ENCODE peak calls at places on chromosomes 4 and X, in five cellular contexts. One of them, this sample, is unnamed.
A peak's percentile ranks its signal among the peaks of the same experiment; 100 is the strongest.

GRCh38 chr4:173717581-173717980 is 187.6 kb upstream of the HAND2 start:
- DNase-seq in activated T-helper 1 cell treated with anti-CD3 and anti-CD28 coated beads, Interleukin-12 subunit alpha, Interleukin-12 subunit beta, Interleukin-2, Interleukin-4 antibody, amounts not matched to agents 30 ng/mL and 10 ng/mL and 1 ng/mL, durations not matched to agents 14 hours and 24 hours and 36 hours: no peak
- DNase-seq in GM06990: no peak
- DNase-seq in kidney epithelial cell: no peak
- DNase-seq in fibroblast of lung: no peak
- DNase-seq in this sample: no peak

GRCh38 chr4:187550256-187550950 is 445.2 kb upstream of the ZFP42 start:
- DNase-seq in activated T-helper 1 cell treated with anti-CD3 and anti-CD28 coated beads, Interleukin-12 subunit alpha, Interleukin-12 subunit beta, Interleukin-2, Interleukin-4 antibody, amounts not matched to agents 30 ng/mL and 10 ng/mL and 1 ng/mL, durations not matched to agents 14 hours and 24 hours and 36 hours: no peak
- DNase-seq in GM06990: no peak
- DNase-seq in kidney epithelial cell: no peak
- DNase-seq in fibroblast of lung: no peak
- DNase-seq in this sample: no peak

GRCh38 chr4:166017804-166018203 is 144.8 kb downstream of the TLL1 start:
- DNase-seq in activated T-helper 1 cell treated with anti-CD3 and anti-CD28 coated beads, Interleukin-12 subunit alpha, Interleukin-12 subunit beta, Interleukin-2, Interleukin-4 antibody, amounts not matched to agents 30 ng/mL and 10 ng/mL and 1 ng/mL, durations not matched to agents 14 hours and 24 hours and 36 hours: no peak
- DNase-seq in GM06990: no peak
- DNase-seq in kidney epithelial cell: no peak
- DNase-seq in fibroblast of lung: no peak
- DNase-seq in this sample: no peak

GRCh38 chr4:25767877-25768475 is 94.8 kb downstream of the SEL1L3 start:
- DNase-seq in activated T-helper 1 cell treated with anti-CD3 and anti-CD28 coated beads, Interleukin-12 subunit alpha, Interleukin-12 subunit beta, Interleukin-2, Interleukin-4 antibody, amounts not matched to agents 30 ng/mL and 10 ng/mL and 1 ng/mL, durations not matched to agents 14 hours and 24 hours and 36 hours: no peak
- DNase-seq in GM06990: peak; percentile 25
- DNase-seq in kidney epithelial cell: peak; percentile 31
- DNase-seq in fibroblast of lung: peak; percentile 77
- DNase-seq in this sample: peak; percentile 79

GRCh38 chr4:140116442-140117104 is 37.4 kb downstream of the MAML3 start:
- DNase-seq in activated T-helper 1 cell treated with anti-CD3 and anti-CD28 coated beads, Interleukin-12 subunit alpha, Interleukin-12 subunit beta, Interleukin-2, Interleukin-4 antibody, amounts not matched to agents 30 ng/mL and 10 ng/mL and 1 ng/mL, durations not matched to agents 14 hours and 24 hours and 36 hours: peak; percentile 25
- DNase-seq in GM06990: no peak
- DNase-seq in kidney epithelial cell: no peak
- DNase-seq in fibroblast of lung: no peak
- DNase-seq in this sample: peak; percentile 62

GRCh38 chr4:15729910-15730533 is 27.2 kb downstream of the BST1 start:
- DNase-seq in activated T-helper 1 cell treated with anti-CD3 and anti-CD28 coated beads, Interleukin-12 subunit alpha, Interleukin-12 subunit beta, Interleukin-2, Interleukin-4 antibody, amounts not matched to agents 30 ng/mL and 10 ng/mL and 1 ng/mL, durations not matched to agents 14 hours and 24 hours and 36 hours: peak; percentile 16
- DNase-seq in GM06990: no peak
- DNase-seq in kidney epithelial cell: no peak
- DNase-seq in fibroblast of lung: peak; percentile 60
- DNase-seq in this sample: peak; percentile 41

GRCh38 chr4:38752393-38752961 is 30.3 kb downstream of the TLR10 start:
- DNase-seq in activated T-helper 1 cell treated with anti-CD3 and anti-CD28 coated beads, Interleukin-12 subunit alpha, Interleukin-12 subunit beta, Interleukin-2, Interleukin-4 antibody, amounts not matched to agents 30 ng/mL and 10 ng/mL and 1 ng/mL, durations not matched to agents 14 hours and 24 hours and 36 hours: no peak
- DNase-seq in GM06990: peak; percentile 33
- DNase-seq in kidney epithelial cell: peak; percentile 23
- DNase-seq in fibroblast of lung: peak; percentile 47
- DNase-seq in this sample: peak; percentile 27

GRCh38 chr4:23819041-23819511 is 70.8 kb downstream of the PPARGC1A start:
- DNase-seq in activated T-helper 1 cell treated with anti-CD3 and anti-CD28 coated beads, Interleukin-12 subunit alpha, Interleukin-12 subunit beta, Interleukin-2, Interleukin-4 antibody, amounts not matched to agents 30 ng/mL and 10 ng/mL and 1 ng/mL, durations not matched to agents 14 hours and 24 hours and 36 hours: no peak
- DNase-seq in GM06990: no peak
- DNase-seq in kidney epithelial cell: peak; percentile 47
- DNase-seq in fibroblast of lung: peak; percentile 64
- DNase-seq in this sample: no peak

GRCh38 chrX:100911731-100912130 is 17.0 kb downstream of the XKRX start:
- DNase-seq in activated T-helper 1 cell treated with anti-CD3 and anti-CD28 coated beads, Interleukin-12 subunit alpha, Interleukin-12 subunit beta, Interleukin-2, Interleukin-4 antibody, amounts not matched to agents 30 ng/mL and 10 ng/mL and 1 ng/mL, durations not matched to agents 14 hours and 24 hours and 36 hours: no peak
- DNase-seq in GM06990: no peak
- DNase-seq in kidney epithelial cell: no peak
- DNase-seq in fibroblast of lung: no peak
- DNase-seq in this sample: peak; percentile 5

GRCh38 chrX:134244043-134244442 is 7.1 kb downstream of the CCDC160 start:
- DNase-seq in activated T-helper 1 cell treated with anti-CD3 and anti-CD28 coated beads, Interleukin-12 subunit alpha, Interleukin-12 subunit beta, Interleukin-2, Interleukin-4 antibody, amounts not matched to agents 30 ng/mL and 10 ng/mL and 1 ng/mL, durations not matched to agents 14 hours and 24 hours and 36 hours: no peak
- DNase-seq in GM06990: no peak
- DNase-seq in kidney epithelial cell: no peak
- DNase-seq in fibroblast of lung: peak; percentile 62
- DNase-seq in this sample: peak; percentile 29

GRCh38 chr4:57234252-57234775 is 124.1 kb upstream of the IGFBP7 start:
- DNase-seq in activated T-helper 1 cell treated with anti-CD3 and anti-CD28 coated beads, Interleukin-12 subunit alpha, Interleukin-12 subunit beta, Interleukin-2, Interleukin-4 antibody, amounts not matched to agents 30 ng/mL and 10 ng/mL and 1 ng/mL, durations not matched to agents 14 hours and 24 hours and 36 hours: no peak
- DNase-seq in GM06990: no peak
- DNase-seq in kidney epithelial cell: no peak
- DNase-seq in fibroblast of lung: no peak
- DNase-seq in this sample: no peak

This sample was measured in endothelial cell of umbilical vein.